ENCODE peak calls at places on chromosomes 4 and X, in nine cellular contexts. N is mucosa of descending colon, H is neural progenitor cell, Z is glutamatergic neuron, D is psoas muscle, M is AG09309, V is tibial artery, R is astrocyte of the spinal cord, T is MM.1S. I is an unnamed sample.

GRCh38 chr4:110073045-110073845 is 125.2 kb downstream of the ELOVL6 start:
- DNase-seq in N (no peak), H (no peak), Z (no peak), D (no peak), M (no peak), V (no peak), R (peak; percentile 54), T (no peak), I (no peak)

GRCh38 chrX:133921764-133922389 is 63.5 kb downstream of the GPC3 start:
- DNase-seq in N (no peak), H (peak; percentile 78), Z (peak; percentile 72), D (peak; percentile 53), M (no peak), V (no peak), R (no peak), T (peak; percentile 37), I (no peak)

GRCh38 chr4:123892368-123892961 is 495.9 kb downstream of the SPRY1 start:
- DNase-seq in N (no peak), H (no peak), Z (no peak), D (no peak), M (no peak), V (no peak), R (no peak), T (no peak), I (no peak)

GRCh38 chr4:3642056-3642630 is 109.9 kb upstream of the LRPAP1 start:
- DNase-seq in N (peak; percentile 43), H (no peak), Z (no peak), D (peak; percentile 32), M (no peak), V (no peak), R (no peak), T (no peak), I (no peak)

GRCh38 chrX:121802881-121803412 is 755.5 kb downstream of the GLUD2 start:
- DNase-seq in N (no peak), H (no peak), Z (no peak), D (no peak), M (no peak), V (no peak), R (no peak), T (no peak), I (no peak)

GRCh38 chr4:138611721-138612120 is 369.6 kb upstream of the SLC7A11 start:
- DNase-seq in N (no peak), H (no peak), Z (no peak), D (no peak), M (no peak), V (no peak), R (no peak), T (no peak), I (no peak)

GRCh38 chr4:111994392-111994791 is 150.9 kb upstream of the FAM241A start:
- DNase-seq in N (no peak), H (no peak), Z (no peak), D (no peak), M (no peak), V (no peak), R (no peak), T (no peak), I (no peak)

GRCh38 chr4:80266902-80267380 is 477 bp downstream of the FGF5 start:
- DNase-seq in N (no peak), H (peak; percentile 50), Z (peak; percentile 49), D (no peak), M (no peak), V (no peak), R (peak; percentile 59), T (no peak), I (peak; percentile 69)

GRCh38 chr4:1412376-1413220 is 6.4 kb upstream of the NKX1-1 start:
- DNase-seq in N (no peak), H (no peak), Z (no peak), D (no peak), M (no peak), V (peak; percentile 58), R (no peak), T (no peak), I (peak; percentile 40)

GRCh38 chr4:7240341-7240740 is 48.0 kb downstream of the SORCS2 start:
- DNase-seq in N (no peak), H (no peak), Z (no peak), D (no peak), M (no peak), V (no peak), R (no peak), T (no peak), I (no peak)

GRCh38 chrX:30816079-30816478 is 73.0 kb downstream of the TAB3 start:
- DNase-seq in N (no peak), H (no peak), Z (no peak), D (no peak), M (no peak), V (no peak), R (no peak), T (no peak), I (no peak)

GRCh38 chrX:20418379-20418778 is 151.7 kb upstream of the RPS6KA3 start:
- DNase-seq in N (no peak), H (no peak), Z (no peak), D (no peak), M (no peak), V (no peak), R (no peak), T (no peak), I (no peak)

GRCh38 chr4:88481557-88481956 is 24.6 kb downstream of the HERC5 start:
- DNase-seq in N (no peak), H (no peak), Z (no peak), D (no peak), M (peak; percentile 10), V (no peak), R (no peak), T (no peak), I (no peak)

GRCh38 chr4:134243742-134244713 is 42.4 kb upstream of the PABPC4L start:
- DNase-seq in N (peak; percentile 29), H (no peak), Z (no peak), D (peak; percentile 47), M (no peak), V (peak; percentile 57), R (no peak), T (no peak), I (peak; percentile 38)

GRCh38 chrX:23327104-23327503 is 7.5 kb upstream of the PTCHD1 start:
- DNase-seq in N (no peak), H (peak; percentile 32), Z (no peak), D (no peak), M (no peak), V (no peak), R (no peak), T (no peak), I (no peak)

GRCh38 chrX:19303216-19303880 is 40.4 kb upstream of the PDHA1 start:
- DNase-seq in N (no peak), H (no peak), Z (no peak), D (no peak), M (peak; percentile 32), V (peak; percentile 77), R (peak; percentile 14), T (no peak), I (peak; percentile 66)

GRCh38 chrX:150476183-150476699 is 92.2 kb upstream of the MTM1 start:
- DNase-seq in N (no peak), H (no peak), Z (no peak), D (no peak), M (peak; percentile 11), V (no peak), R (peak; percentile 37), T (no peak), I (no peak)

GRCh38 chrX:86604620-86605019 is 456.4 kb downstream of the DACH2 start:
- DNase-seq in N (no peak), H (no peak), Z (no peak), D (no peak), M (no peak), V (no peak), R (no peak), T (peak; percentile 18), I (no peak)

GRCh38 chr4:40845136-40845910 is 95.6 kb downstream of the NSUN7 start:
- DNase-seq in N (no peak), H (no peak), Z (no peak), D (no peak), M (peak; percentile 10), V (no peak), R (no peak), T (no peak), I (no peak)

GRCh38 chrX:71128915-71129765 is 10.7 kb downstream of the MED12 start:
- DNase-seq in N (peak; percentile 67), H (peak; percentile 62), Z (peak; percentile 77), D (peak; percentile 74), M (no peak), V (peak; percentile 73), R (peak; percentile 52), T (peak; percentile 54), I (no peak)

GRCh38 chr4:186936496-186937375 is 213.1 kb upstream of the FAT1 start:
- DNase-seq in N (no peak), H (no peak), Z (no peak), D (no peak), M (peak; percentile 55), V (no peak), R (peak; percentile 89), T (no peak), I (no peak)
- TF ChIP-seq CTCF in N (peak; percentile 39), H (no peak), Z (no peak), D (no peak), M (peak; percentile 23), V (peak; percentile 16), R (peak; percentile 19), T (no peak), I (peak; percentile 39)

GRCh38 chrX:106039920-106040319 is 1.4 kb upstream of the SERPINA7 start:
- DNase-seq in N (no peak), H (peak; percentile 39), Z (no peak), D (no peak), M (no peak), V (no peak), R (peak; percentile 1), T (peak; percentile 50), I (no peak)
- TF ChIP-seq CTCF in N (no peak), H (peak; percentile 42), Z (peak; percentile 14), D (peak; percentile 18), M (peak; percentile 47), V (no peak), R (peak; percentile 39), T (peak; percentile 49), I (peak; percentile 22)

GRCh38 chr4:173424899-173425805 is 26.2 kb upstream of the SCRG1 start:
- DNase-seq in N (no peak), H (no peak), Z (no peak), D (no peak), M (peak; percentile 59), V (no peak), R (peak; percentile 79), T (no peak), I (no peak)
- TF ChIP-seq CTCF in N (no peak), H (no peak), Z (no peak), D (no peak), M (no peak), V (no peak), R (no peak), T (no peak), I (no peak)

GRCh38 chr4:98314791-98315565 is 53.8 kb downstream of the RAP1GDS1 start:
- DNase-seq in N (no peak), H (no peak), Z (no peak), D (no peak), M (no peak), V (no peak), R (peak; percentile 31), T (no peak), I (no peak)

GRCh38 chr4:98319021-98319420 is 57.8 kb downstream of the RAP1GDS1 start:
- DNase-seq in N (no peak), H (no peak), Z (no peak), D (no peak), M (no peak), V (no peak), R (no peak), T (no peak), I (no peak)

DNA sequence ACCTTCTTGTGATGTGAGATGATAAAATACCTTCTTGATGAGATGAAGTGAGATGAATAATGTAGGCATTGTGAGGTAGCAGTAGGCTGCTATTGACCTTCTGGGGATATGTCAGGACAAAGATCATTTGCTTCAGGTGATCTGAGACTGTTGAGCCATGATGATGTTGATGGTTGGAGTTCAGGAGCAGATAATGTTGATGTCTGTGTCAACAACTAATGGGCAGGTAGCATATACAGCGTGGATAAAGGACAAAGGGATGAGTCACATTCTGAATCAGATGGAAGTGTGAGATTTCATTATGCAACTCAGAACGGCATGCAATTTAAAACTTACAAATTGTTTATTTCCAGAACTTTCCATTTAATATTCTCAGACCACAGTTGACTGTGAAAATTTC is 57.3 kb downstream of the RAP1GDS1 start:
- DNase-seq in N (no peak), H (no peak), Z (no peak), D (no peak), M (no peak), V (no peak), R (no peak), T (no peak), I (no peak)
- TF ChIP-seq CTCF in N (no peak), H (no peak), Z (no peak), D (no peak), M (no peak), V (no peak), R (no peak), T (no peak), I (no peak)

I was measured in RWPE2.